ENCODE peak calls at places on chromosomes 11 and 22, in ten cellular contexts. P, K, A, X, C, W, S, M, G and H are unnamed samples.

GRCh38 chr11:117210620-117211019 is 11.4 kb downstream of the TAGLN start:
- DNase-seq in P (no peak), K (no peak), A (no peak), X (no peak), C (no peak), W (no peak), S (no peak), M (no peak), G (no peak), H (no peak)

GRCh38 chr11:92834296-92835020 is 135.0 kb upstream of the MTNR1B start:
- DNase-seq in P (no peak), K (no peak), A (no peak), X (no peak), C (no peak), W (no peak), S (no peak), M (no peak), G (no peak), H (no peak)

GRCh38 chr11:75073459-75074190 is 23.1 kb downstream of the OR2AT4 start:
- DNase-seq in P (no peak), K (no peak), A (no peak), X (no peak), C (no peak), W (no peak), S (no peak), M (no peak), G (no peak), H (no peak)

GRCh38 chr22:31630331-31631329 is 31.4 kb downstream of the PISD start:
- DNase-seq in P (peak), K (peak), A (peak), X (peak), C (peak), W (peak), S (peak), M (peak), G (peak), H (peak)

GRCh38 chr22:30889268-30889995 is 79.1 kb downstream of the MORC2 start:
- DNase-seq in P (no peak), K (no peak), A (peak), X (no peak), C (no peak), W (no peak), S (peak), M (no peak), G (no peak), H (no peak)

GRCh38 chr11:100624346-100624745 is 62.7 kb upstream of the ARHGAP42 start:
- DNase-seq in P (no peak), K (no peak), A (no peak), X (no peak), C (no peak), W (peak), S (no peak), M (no peak), G (no peak), H (no peak)

GRCh38 chr11:22938691-22939090 is 78.4 kb upstream of the CCDC179 start:
- DNase-seq in P (no peak), K (no peak), A (no peak), X (no peak), C (no peak), W (no peak), S (no peak), M (no peak), G (no peak), H (no peak)

GRCh38 chr11:125404811-125405481 is 91.1 kb downstream of the FEZ1 start:
- DNase-seq in P (no peak), K (peak), A (peak), X (peak), C (peak), W (peak), S (peak), M (peak), G (peak), H (peak)

GRCh38 chr11:36478700-36479329 is 31.3 kb downstream of the TRAF6 start:
- DNase-seq in P (no peak), K (no peak), A (no peak), X (peak), C (peak), W (peak), S (no peak), M (peak), G (no peak), H (peak)

GRCh38 chr22:25134028-25134427 is 65.6 kb upstream of the CRYBB3 start:
- DNase-seq in P (no peak), K (peak), A (no peak), X (no peak), C (peak), W (no peak), S (no peak), M (no peak), G (peak), H (peak)

GRCh38 chr11:130215531-130216220 is 56.1 kb downstream of the ST14 start:
- DNase-seq in P (no peak), K (peak), A (no peak), X (no peak), C (no peak), W (no peak), S (peak), M (no peak), G (peak), H (no peak)

GRCh38 chr22:30280495-30280894 is 8.8 kb downstream of the CASTOR1 start:
- DNase-seq in P (no peak), K (no peak), A (no peak), X (no peak), C (no peak), W (peak), S (no peak), M (no peak), G (no peak), H (no peak)

GRCh38 chr11:107858217-107859070 is at the start of gene SLC35F2:
- DNase-seq in P (no peak), K (peak), A (peak), X (peak), C (peak), W (peak), S (peak), M (peak), G (peak), H (peak)

GRCh38 chr11:74570266-74571061 is 21.9 kb upstream of the POLD3 start:
- DNase-seq in P (no peak), K (no peak), A (no peak), X (peak), C (peak), W (peak), S (peak), M (peak), G (peak), H (peak)

GRCh38 chr22:44365832-44366231 is 53.1 kb upstream of the SHISAL1 start:
- DNase-seq in P (no peak), K (no peak), A (no peak), X (no peak), C (no peak), W (no peak), S (no peak), M (no peak), G (no peak), H (no peak)

GRCh38 chr11:2574553-2575535 is 125.0 kb downstream of the KCNQ1OT1 start:
- DNase-seq in P (no peak), K (no peak), A (no peak), X (no peak), C (no peak), W (no peak), S (peak), M (no peak), G (no peak), H (no peak)

GRCh38 chr11:48055292-48056132 is 75.2 kb downstream of the PTPRJ start:
- DNase-seq in P (no peak), K (peak), A (no peak), X (peak), C (peak), W (peak), S (no peak), M (no peak), G (no peak), H (peak)

GRCh38 chr11:67275606-67276409 is 9.5 kb downstream of the GRK2 start:
- DNase-seq in P (no peak), K (no peak), A (no peak), X (no peak), C (no peak), W (no peak), S (peak), M (no peak), G (no peak), H (no peak)

GRCh38 chr11:128532016-128532570 is 55.3 kb downstream of the ETS1 start:
- DNase-seq in P (no peak), K (no peak), A (no peak), X (no peak), C (no peak), W (no peak), S (no peak), M (no peak), G (no peak), H (no peak)

GRCh38 chr11:121727942-121728341 is 275.2 kb upstream of the SORL1-AS1 start:
- DNase-seq in P (no peak), K (no peak), A (no peak), X (no peak), C (no peak), W (no peak), S (no peak), M (no peak), G (no peak), H (no peak)

GRCh38 chr22:37559901-37560681 is at the start of gene CDC42EP1:
- DNase-seq in P (no peak), K (no peak), A (peak), X (peak), C (peak), W (peak), S (peak), M (no peak), G (no peak), H (peak)

GRCh38 chr11:70595452-70595851 is 197.1 kb downstream of the CTTN start:
- DNase-seq in P (no peak), K (no peak), A (no peak), X (no peak), C (no peak), W (no peak), S (no peak), M (no peak), G (no peak), H (no peak)

DNA sequence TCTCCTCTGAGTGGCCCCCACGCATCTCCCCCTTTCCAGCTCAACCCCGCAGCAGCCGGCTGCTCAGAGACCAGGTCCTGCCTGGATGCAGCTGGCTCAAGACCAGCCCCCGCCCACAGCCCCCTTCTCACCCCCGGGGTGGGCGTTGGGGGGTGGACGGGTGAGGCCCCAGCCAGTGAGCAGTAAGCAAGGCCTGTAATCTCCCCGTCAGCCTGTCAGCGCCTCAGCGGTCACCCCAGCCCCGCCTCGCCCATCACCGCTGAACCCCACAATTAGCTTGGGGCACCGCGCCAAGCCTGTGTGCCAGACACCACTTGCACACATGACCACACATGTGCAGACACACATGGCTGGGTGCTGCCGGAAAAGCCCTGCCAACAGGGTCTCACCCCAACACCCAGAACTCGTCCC is 5.9 kb downstream of the PLXNB2 start:
- DNase-seq in P (no peak), K (no peak), A (no peak), X (no peak), C (no peak), W (no peak), S (no peak), M (no peak), G (no peak), H (no peak)
- H3K4me3 ChIP-seq in P (peak), K (no peak), A (peak), X (no peak), C (no peak), W (no peak), S (no peak), M (no peak), G (no peak), H (no peak)

DNA sequence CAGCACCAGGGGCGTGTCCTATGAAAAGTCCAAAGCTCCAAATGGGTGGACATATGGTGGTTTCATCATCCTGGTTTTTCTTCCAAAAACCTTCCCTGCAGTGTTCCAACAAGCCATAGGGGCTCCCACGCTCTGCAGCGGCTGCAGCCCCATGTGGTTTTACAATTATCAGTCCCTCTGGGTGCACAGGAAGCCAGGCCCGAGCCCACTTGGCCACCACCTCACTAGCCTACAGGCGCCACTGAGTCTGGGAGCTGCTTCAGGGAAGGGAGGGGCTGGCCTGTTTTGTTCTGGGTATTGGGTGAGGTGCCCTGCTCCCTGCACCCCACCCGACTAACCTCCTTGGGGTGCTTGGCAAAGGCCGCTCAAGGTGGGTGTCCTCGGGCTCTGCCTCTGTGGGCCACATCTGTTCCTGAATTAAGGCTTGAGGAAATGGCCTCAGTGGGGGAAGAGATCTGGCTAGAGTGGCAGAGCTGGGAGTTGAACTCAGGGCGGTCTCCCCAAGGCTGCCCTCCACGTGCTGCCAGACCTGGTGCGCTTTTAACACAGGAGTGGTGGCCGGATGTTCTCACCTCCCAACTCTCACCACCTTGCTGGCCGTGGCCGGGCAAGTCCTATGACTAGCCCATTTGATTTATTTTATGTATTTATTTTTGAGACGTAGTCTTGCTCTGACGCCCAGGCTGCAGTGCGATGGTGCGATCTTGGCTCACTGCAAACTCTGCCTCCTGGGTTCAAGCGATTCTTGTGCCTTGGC is 5.3 kb upstream of the CDC42BPG start:
- DNase-seq in P (no peak), K (no peak), A (peak), X (peak), C (no peak), W (no peak), S (peak), M (no peak), G (no peak), H (peak)
- TF ChIP-seq CTCF in P (peak), K (no peak), A (peak), X (no peak), C (no peak), W (peak), S (peak), M (no peak), G (no peak), H (peak)

GRCh38 chr11:66116576-66117361 is 46.7 kb downstream of the PACS1 start:
- DNase-seq in P (no peak), K (no peak), A (no peak), X (no peak), C (no peak), W (no peak), S (no peak), M (no peak), G (no peak), H (no peak)

GRCh38 chr11:66112640-66113098 is 42.6 kb downstream of the PACS1 start:
- DNase-seq in P (no peak), K (no peak), A (no peak), X (peak), C (peak), W (peak), S (no peak), M (no peak), G (no peak), H (peak)

GRCh38 chr11:66118847-66119246 is 48.8 kb downstream of the PACS1 start:
- DNase-seq in P (no peak), K (no peak), A (no peak), X (no peak), C (no peak), W (no peak), S (no peak), M (no peak), G (no peak), H (no peak)

GRCh38 chr11:66113132-66113856 is 43.2 kb downstream of the PACS1 start:
- DNase-seq in P (no peak), K (no peak), A (no peak), X (peak), C (peak), W (peak), S (no peak), M (peak), G (no peak), H (peak)

GRCh38 chr11:66115638-66116410 is 45.8 kb downstream of the PACS1 start:
- DNase-seq in P (no peak), K (no peak), A (no peak), X (no peak), C (no peak), W (peak), S (no peak), M (no peak), G (no peak), H (no peak)
- H3K4me3 ChIP-seq in P (no peak), K (no peak), A (no peak), X (no peak), C (no peak), W (no peak), S (no peak), M (no peak), G (no peak), H (no peak)

GRCh38 chr22:39631857-39632256 is 61.3 kb downstream of the CACNA1I start:
- DNase-seq in P (no peak), K (no peak), A (no peak), X (no peak), C (no peak), W (no peak), S (no peak), M (no peak), G (no peak), H (no peak)
- TF ChIP-seq CTCF in P (no peak), K (no peak), A (no peak), X (no peak), C (no peak), W (no peak), S (no peak), M (no peak), G (no peak), H (no peak)

GRCh38 chr11:933002-933820 is 7.5 kb downstream of the AP2A2 start:
- DNase-seq in P (no peak), K (no peak), A (no peak), X (no peak), C (no peak), W (no peak), S (no peak), M (no peak), G (no peak), H (peak)
- H3K4me3 ChIP-seq in P (peak), K (no peak), A (peak), X (no peak), C (no peak), W (no peak), S (no peak), M (no peak), G (no peak), H (no peak)